ENCODE peak calls at places on chromosome 21, in eight cellular contexts. One of them, this sample, is unnamed.

GRCh38 chr21:17045214-17045835 is 467.5 kb upstream of the CXADR start:
- DNase-seq in psoas muscle: no peak
- DNase-seq in dorsolateral prefrontal cortex: no peak
- DNase-seq in fibroblast of pulmonary artery: peak
- DNase-seq in heart left ventricle: no peak
- DNase-seq in transverse colon: no peak
- DNase-seq in cardiac muscle cell: peak
- DNase-seq in uterus: no peak
- DNase-seq in this sample: no peak

GRCh38 chr21:30747159-30747558 is at the start of gene KRTAP21-2:
- DNase-seq in psoas muscle: no peak
- DNase-seq in dorsolateral prefrontal cortex: no peak
- DNase-seq in fibroblast of pulmonary artery: no peak
- DNase-seq in heart left ventricle: no peak
- DNase-seq in transverse colon: no peak
- DNase-seq in cardiac muscle cell: no peak
- DNase-seq in uterus: no peak
- DNase-seq in this sample: no peak

GRCh38 chr21:38669186-38669585 is 136.5 kb upstream of the ETS2 start:
- DNase-seq in psoas muscle: no peak
- DNase-seq in dorsolateral prefrontal cortex: no peak
- DNase-seq in fibroblast of pulmonary artery: peak
- DNase-seq in heart left ventricle: no peak
- DNase-seq in transverse colon: peak
- DNase-seq in cardiac muscle cell: peak
- DNase-seq in uterus: no peak
- DNase-seq in this sample: no peak

GRCh38 chr21:35428489-35428888 is 379.4 kb upstream of the RUNX1 start:
- DNase-seq in psoas muscle: peak
- DNase-seq in dorsolateral prefrontal cortex: no peak
- DNase-seq in fibroblast of pulmonary artery: peak
- DNase-seq in heart left ventricle: peak
- DNase-seq in transverse colon: no peak
- DNase-seq in cardiac muscle cell: peak
- DNase-seq in uterus: no peak
- DNase-seq in this sample: no peak

GRCh38 chr21:25369524-25370300 is 237.6 kb downstream of the MRPL39 start:
- DNase-seq in psoas muscle: no peak
- DNase-seq in dorsolateral prefrontal cortex: no peak
- DNase-seq in fibroblast of pulmonary artery: peak
- DNase-seq in heart left ventricle: no peak
- DNase-seq in transverse colon: no peak
- DNase-seq in cardiac muscle cell: no peak
- DNase-seq in uterus: no peak
- DNase-seq in this sample: peak

GRCh38 chr21:31343680-31344480 is at the start of gene TIAM1:
- DNase-seq in psoas muscle: peak
- DNase-seq in dorsolateral prefrontal cortex: no peak
- DNase-seq in fibroblast of pulmonary artery: peak
- DNase-seq in heart left ventricle: peak
- DNase-seq in transverse colon: peak
- DNase-seq in cardiac muscle cell: peak
- DNase-seq in uterus: peak
- DNase-seq in this sample: peak

GRCh38 chr21:36419996-36420395 is 34.8 kb downstream of the CHAF1B start:
- DNase-seq in psoas muscle: peak
- DNase-seq in dorsolateral prefrontal cortex: peak
- DNase-seq in fibroblast of pulmonary artery: peak
- DNase-seq in heart left ventricle: peak
- DNase-seq in transverse colon: peak
- DNase-seq in cardiac muscle cell: peak
- DNase-seq in uterus: peak
- DNase-seq in this sample: peak

GRCh38 chr21:35850542-35851103 is 209.7 kb downstream of the SETD4 start:
- DNase-seq in psoas muscle: peak
- DNase-seq in dorsolateral prefrontal cortex: no peak
- DNase-seq in fibroblast of pulmonary artery: no peak
- DNase-seq in heart left ventricle: peak
- DNase-seq in transverse colon: no peak
- DNase-seq in cardiac muscle cell: no peak
- DNase-seq in uterus: no peak
- DNase-seq in this sample: no peak

GRCh38 chr21:32212116-32212515 is 66.7 kb downstream of the MIS18A start:
- DNase-seq in psoas muscle: no peak
- DNase-seq in dorsolateral prefrontal cortex: no peak
- DNase-seq in fibroblast of pulmonary artery: no peak
- DNase-seq in heart left ventricle: no peak
- DNase-seq in transverse colon: no peak
- DNase-seq in cardiac muscle cell: no peak
- DNase-seq in uterus: no peak
- DNase-seq in this sample: no peak

GRCh38 chr21:30900881-30901280 is 19.5 kb upstream of the KRTAP11-1 start:
- DNase-seq in psoas muscle: no peak
- DNase-seq in dorsolateral prefrontal cortex: no peak
- DNase-seq in fibroblast of pulmonary artery: no peak
- DNase-seq in heart left ventricle: no peak
- DNase-seq in transverse colon: no peak
- DNase-seq in cardiac muscle cell: no peak
- DNase-seq in uterus: no peak
- DNase-seq in this sample: no peak

GRCh38 chr21:35203093-35204021 is 154.3 kb upstream of the RUNX1 start:
- DNase-seq in psoas muscle: peak
- DNase-seq in dorsolateral prefrontal cortex: no peak
- DNase-seq in fibroblast of pulmonary artery: peak
- DNase-seq in heart left ventricle: no peak
- DNase-seq in transverse colon: no peak
- DNase-seq in cardiac muscle cell: no peak
- DNase-seq in uterus: no peak
- DNase-seq in this sample: no peak

GRCh38 chr21:15552914-15553491 is 176.8 kb upstream of the USP25 start:
- DNase-seq in psoas muscle: no peak
- DNase-seq in dorsolateral prefrontal cortex: no peak
- DNase-seq in fibroblast of pulmonary artery: peak
- DNase-seq in heart left ventricle: no peak
- DNase-seq in transverse colon: no peak
- DNase-seq in cardiac muscle cell: no peak
- DNase-seq in uterus: no peak
- DNase-seq in this sample: no peak

DNA sequence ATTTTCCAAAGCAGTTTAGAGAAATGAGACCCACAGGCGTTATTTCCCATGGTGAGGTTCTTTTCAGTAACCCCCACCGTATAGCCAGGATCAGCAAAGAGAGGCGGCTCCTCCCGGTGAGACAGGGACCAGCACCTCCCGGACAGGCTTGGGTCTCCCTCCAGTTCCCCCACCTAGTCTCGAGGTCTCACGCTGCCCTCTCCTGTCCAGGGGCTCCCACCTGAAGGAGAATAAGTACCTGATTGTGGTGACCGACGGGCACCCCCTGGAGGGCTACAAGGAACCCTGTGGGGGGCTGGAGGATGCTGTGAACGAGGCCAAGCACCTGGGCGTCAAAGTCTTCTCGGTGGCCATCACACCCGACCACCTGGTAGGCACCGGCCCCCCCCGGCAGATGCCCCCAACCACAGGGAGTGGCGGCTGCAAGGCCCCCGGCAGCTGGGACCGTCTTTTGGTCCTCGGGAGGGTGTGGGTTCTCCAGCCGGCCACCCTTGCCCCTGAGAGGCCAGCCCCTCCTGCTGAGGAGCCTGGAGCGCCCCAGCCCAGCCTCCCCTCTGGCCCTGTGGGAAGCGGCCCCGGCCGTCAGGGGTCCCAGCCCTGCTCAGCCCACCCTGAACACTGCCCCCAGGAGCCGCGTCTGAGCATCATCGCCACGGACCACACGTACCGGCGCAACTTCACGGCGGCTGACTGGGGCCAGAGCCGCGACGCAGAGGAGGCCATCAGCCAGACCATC is 4.9 kb downstream of the COL6A1 start:
- DNase-seq in psoas muscle: peak
- DNase-seq in dorsolateral prefrontal cortex: peak
- DNase-seq in fibroblast of pulmonary artery: no peak
- DNase-seq in heart left ventricle: peak
- DNase-seq in transverse colon: peak
- DNase-seq in cardiac muscle cell: no peak
- DNase-seq in uterus: no peak
- DNase-seq in this sample: no peak
- H3K4me3 ChIP-seq in psoas muscle: no peak
- H3K4me3 ChIP-seq in dorsolateral prefrontal cortex: no peak
- H3K4me3 ChIP-seq in fibroblast of pulmonary artery: no peak
- H3K4me3 ChIP-seq in heart left ventricle: no peak
- H3K4me3 ChIP-seq in transverse colon: no peak
- H3K4me3 ChIP-seq in cardiac muscle cell: no peak
- H3K4me3 ChIP-seq in uterus: no peak
- H3K4me3 ChIP-seq in this sample: peak

GRCh38 chr21:33855190-33855589 is 60.4 kb downstream of the ATP5PO start:
- DNase-seq in psoas muscle: no peak
- DNase-seq in dorsolateral prefrontal cortex: no peak
- DNase-seq in fibroblast of pulmonary artery: no peak
- DNase-seq in heart left ventricle: peak
- DNase-seq in transverse colon: no peak
- DNase-seq in cardiac muscle cell: no peak
- DNase-seq in uterus: no peak
- DNase-seq in this sample: no peak
- TF ChIP-seq CTCF in psoas muscle: no peak
- TF ChIP-seq CTCF in dorsolateral prefrontal cortex: no peak
- TF ChIP-seq CTCF in fibroblast of pulmonary artery: peak
- TF ChIP-seq CTCF in heart left ventricle: no peak
- TF ChIP-seq CTCF in transverse colon: no peak
- TF ChIP-seq CTCF in cardiac muscle cell: peak
- TF ChIP-seq CTCF in uterus: no peak
- TF ChIP-seq CTCF in this sample: peak

GRCh38 chr21:42056468-42056867 is 14.6 kb upstream of the UMODL1 start:
- DNase-seq in psoas muscle: no peak
- DNase-seq in dorsolateral prefrontal cortex: no peak
- DNase-seq in fibroblast of pulmonary artery: no peak
- DNase-seq in heart left ventricle: no peak
- DNase-seq in transverse colon: peak
- DNase-seq in cardiac muscle cell: no peak
- DNase-seq in uterus: no peak
- DNase-seq in this sample: no peak

GRCh38 chr21:42058631-42059111 is 12.4 kb upstream of the UMODL1 start:
- DNase-seq in psoas muscle: no peak
- DNase-seq in dorsolateral prefrontal cortex: no peak
- DNase-seq in fibroblast of pulmonary artery: no peak
- DNase-seq in heart left ventricle: no peak
- DNase-seq in transverse colon: no peak
- DNase-seq in cardiac muscle cell: no peak
- DNase-seq in uterus: no peak
- DNase-seq in this sample: no peak

GRCh38 chr21:42057861-42058437 is 13.2 kb upstream of the UMODL1 start:
- DNase-seq in psoas muscle: no peak
- DNase-seq in dorsolateral prefrontal cortex: no peak
- DNase-seq in fibroblast of pulmonary artery: no peak
- DNase-seq in heart left ventricle: no peak
- DNase-seq in transverse colon: no peak
- DNase-seq in cardiac muscle cell: peak
- DNase-seq in uterus: no peak
- DNase-seq in this sample: no peak

GRCh38 chr21:42055425-42055824 is 15.7 kb upstream of the UMODL1 start:
- DNase-seq in psoas muscle: no peak
- DNase-seq in dorsolateral prefrontal cortex: no peak
- DNase-seq in fibroblast of pulmonary artery: no peak
- DNase-seq in heart left ventricle: no peak
- DNase-seq in transverse colon: no peak
- DNase-seq in cardiac muscle cell: no peak
- DNase-seq in uterus: no peak
- DNase-seq in this sample: no peak

GRCh38 chr21:42056996-42057689 is 14.0 kb upstream of the UMODL1 start:
- DNase-seq in psoas muscle: no peak
- DNase-seq in dorsolateral prefrontal cortex: no peak
- DNase-seq in fibroblast of pulmonary artery: peak
- DNase-seq in heart left ventricle: no peak
- DNase-seq in transverse colon: peak
- DNase-seq in cardiac muscle cell: no peak
- DNase-seq in uterus: no peak
- DNase-seq in this sample: peak
- H3K4me3 ChIP-seq in psoas muscle: no peak
- H3K4me3 ChIP-seq in dorsolateral prefrontal cortex: no peak
- H3K4me3 ChIP-seq in fibroblast of pulmonary artery: no peak
- H3K4me3 ChIP-seq in heart left ventricle: no peak
- H3K4me3 ChIP-seq in transverse colon: no peak
- H3K4me3 ChIP-seq in cardiac muscle cell: no peak
- H3K4me3 ChIP-seq in uterus: no peak
- H3K4me3 ChIP-seq in this sample: no peak

DNA sequence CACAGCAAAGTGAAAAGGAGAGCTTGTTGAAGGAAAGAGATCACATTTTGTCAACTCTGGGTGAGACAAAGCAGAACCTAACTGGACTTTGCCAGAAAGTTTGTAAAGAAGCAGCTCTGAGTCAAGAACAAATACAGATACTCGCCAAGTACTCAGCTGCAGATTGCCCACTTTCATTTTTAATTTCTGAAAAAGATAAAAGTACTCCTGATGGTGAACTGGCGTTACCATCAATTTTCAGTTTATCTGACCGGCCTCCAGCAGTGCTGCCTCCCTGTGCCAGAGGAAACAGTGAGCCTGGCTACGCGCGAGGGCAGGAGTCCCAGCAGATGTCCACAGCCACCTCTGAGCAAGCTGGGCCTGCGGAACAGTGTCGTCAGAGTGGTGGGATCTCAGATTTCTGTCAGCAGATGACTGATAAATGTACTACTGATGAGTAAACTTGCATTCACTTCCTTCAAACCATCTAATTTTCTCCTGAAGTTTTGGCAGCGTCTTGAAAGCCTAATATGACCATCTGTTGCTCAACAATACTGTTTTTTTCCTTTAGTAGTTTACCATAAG is 43.8 kb downstream of the BACH1 start:
- DNase-seq in psoas muscle: peak
- DNase-seq in dorsolateral prefrontal cortex: no peak
- DNase-seq in fibroblast of pulmonary artery: peak
- DNase-seq in heart left ventricle: peak
- DNase-seq in transverse colon: peak
- DNase-seq in cardiac muscle cell: no peak
- DNase-seq in uterus: peak
- DNase-seq in this sample: peak
- TF ChIP-seq CTCF in psoas muscle: no peak
- TF ChIP-seq CTCF in dorsolateral prefrontal cortex: no peak
- TF ChIP-seq CTCF in fibroblast of pulmonary artery: peak
- TF ChIP-seq CTCF in heart left ventricle: no peak
- TF ChIP-seq CTCF in transverse colon: no peak
- TF ChIP-seq CTCF in cardiac muscle cell: no peak
- TF ChIP-seq CTCF in uterus: no peak
- TF ChIP-seq CTCF in this sample: no peak

GRCh38 chr21:44686843-44687561 is 5.0 kb upstream of the KRTAP12-1 start:
- DNase-seq in psoas muscle: no peak
- DNase-seq in dorsolateral prefrontal cortex: no peak
- DNase-seq in fibroblast of pulmonary artery: no peak
- DNase-seq in heart left ventricle: no peak
- DNase-seq in transverse colon: no peak
- DNase-seq in cardiac muscle cell: no peak
- DNase-seq in uterus: no peak
- DNase-seq in this sample: no peak
- H3K4me3 ChIP-seq in psoas muscle: no peak
- H3K4me3 ChIP-seq in dorsolateral prefrontal cortex: no peak
- H3K4me3 ChIP-seq in fibroblast of pulmonary artery: no peak
- H3K4me3 ChIP-seq in heart left ventricle: no peak
- H3K4me3 ChIP-seq in transverse colon: no peak
- H3K4me3 ChIP-seq in cardiac muscle cell: no peak
- H3K4me3 ChIP-seq in uterus: no peak
- H3K4me3 ChIP-seq in this sample: no peak

DNA sequence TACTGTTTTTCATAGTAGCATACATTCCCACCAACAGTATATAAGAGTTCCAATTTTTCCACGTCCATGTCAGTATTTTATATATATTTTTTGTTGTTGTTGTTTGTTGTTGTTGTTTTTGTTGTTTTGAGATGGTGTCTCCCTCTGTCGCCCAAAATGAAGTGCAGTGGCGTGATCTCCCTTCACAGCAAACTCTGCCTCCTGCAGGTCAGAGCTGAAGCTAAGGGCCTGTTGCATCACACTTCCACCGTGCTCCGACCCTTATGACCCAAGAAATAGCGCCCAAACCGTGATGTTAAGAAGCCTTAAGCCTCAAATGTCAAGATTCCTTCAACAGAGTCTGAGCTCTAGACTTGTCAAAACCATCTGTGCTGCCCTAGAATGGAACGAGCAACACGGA is 2032.3 kb downstream of the MRPL39 start:
- DNase-seq in psoas muscle: no peak
- DNase-seq in dorsolateral prefrontal cortex: no peak
- DNase-seq in fibroblast of pulmonary artery: no peak
- DNase-seq in heart left ventricle: no peak
- DNase-seq in transverse colon: no peak
- DNase-seq in cardiac muscle cell: no peak
- DNase-seq in uterus: no peak
- DNase-seq in this sample: no peak
- TF ChIP-seq CTCF in psoas muscle: no peak
- TF ChIP-seq CTCF in dorsolateral prefrontal cortex: no peak
- TF ChIP-seq CTCF in fibroblast of pulmonary artery: no peak
- TF ChIP-seq CTCF in heart left ventricle: no peak
- TF ChIP-seq CTCF in transverse colon: no peak
- TF ChIP-seq CTCF in cardiac muscle cell: no peak
- TF ChIP-seq CTCF in uterus: no peak
- TF ChIP-seq CTCF in this sample: no peak